ENCODE peak calls at places on chromosome 10, in ten cellular contexts. One of them, this sample, is unnamed.

GRCh38 chr10:1009071-1009494 is 16.6 kb downstream of the IDI2 start:
- DNase-seq in stimulated activated CD8-positive, alpha-beta memory T cell treated with anti-CD3 and anti-CD28 coated beads, Interleukin-15, amount 100 ng/mL, for 1 hour: no peak
- DNase-seq in GM23248: no peak
- DNase-seq in esophagus squamous epithelium: no peak
- DNase-seq in sciatic nerve: no peak
- DNase-seq in anterior cingulate cortex: no peak
- DNase-seq in activated CD4-positive, alpha-beta T cell treated with anti-CD3 and anti-CD28 coated beads, Interleukin-2, amount 50 U/mL, for 24 hours: no peak
- DNase-seq in tibial nerve: no peak
- DNase-seq in HS-27A: no peak
- DNase-seq in COR-L47: no peak
- DNase-seq in this sample: no peak

GRCh38 chr10:93462881-93463280 is 19.3 kb downstream of the MYOF start:
- DNase-seq in stimulated activated CD8-positive, alpha-beta memory T cell treated with anti-CD3 and anti-CD28 coated beads, Interleukin-15, amount 100 ng/mL, for 1 hour: no peak
- DNase-seq in GM23248: peak; percentile 69
- DNase-seq in esophagus squamous epithelium: no peak
- DNase-seq in sciatic nerve: no peak
- DNase-seq in anterior cingulate cortex: no peak
- DNase-seq in activated CD4-positive, alpha-beta T cell treated with anti-CD3 and anti-CD28 coated beads, Interleukin-2, amount 50 U/mL, for 24 hours: no peak
- DNase-seq in tibial nerve: no peak
- DNase-seq in HS-27A: no peak
- DNase-seq in COR-L47: no peak
- DNase-seq in this sample: no peak

GRCh38 chr10:114607358-114607998 is 50.6 kb downstream of the ABLIM1 start:
- DNase-seq in stimulated activated CD8-positive, alpha-beta memory T cell treated with anti-CD3 and anti-CD28 coated beads, Interleukin-15, amount 100 ng/mL, for 1 hour: no peak
- DNase-seq in GM23248: peak; percentile 56
- DNase-seq in esophagus squamous epithelium: no peak
- DNase-seq in sciatic nerve: no peak
- DNase-seq in anterior cingulate cortex: no peak
- DNase-seq in activated CD4-positive, alpha-beta T cell treated with anti-CD3 and anti-CD28 coated beads, Interleukin-2, amount 50 U/mL, for 24 hours: no peak
- DNase-seq in tibial nerve: no peak
- DNase-seq in HS-27A: no peak
- DNase-seq in COR-L47: no peak
- DNase-seq in this sample: no peak

GRCh38 chr10:110651044-110651958 is 7.2 kb downstream of the RBM20 start:
- DNase-seq in stimulated activated CD8-positive, alpha-beta memory T cell treated with anti-CD3 and anti-CD28 coated beads, Interleukin-15, amount 100 ng/mL, for 1 hour: no peak
- DNase-seq in GM23248: peak; percentile 84
- DNase-seq in esophagus squamous epithelium: no peak
- DNase-seq in sciatic nerve: no peak
- DNase-seq in anterior cingulate cortex: no peak
- DNase-seq in activated CD4-positive, alpha-beta T cell treated with anti-CD3 and anti-CD28 coated beads, Interleukin-2, amount 50 U/mL, for 24 hours: no peak
- DNase-seq in tibial nerve: no peak
- DNase-seq in HS-27A: no peak
- DNase-seq in COR-L47: no peak
- DNase-seq in this sample: no peak

GRCh38 chr10:48697821-48698764 is 13.4 kb downstream of the WDFY4 start:
- DNase-seq in stimulated activated CD8-positive, alpha-beta memory T cell treated with anti-CD3 and anti-CD28 coated beads, Interleukin-15, amount 100 ng/mL, for 1 hour: no peak
- DNase-seq in GM23248: no peak
- DNase-seq in esophagus squamous epithelium: no peak
- DNase-seq in sciatic nerve: no peak
- DNase-seq in anterior cingulate cortex: peak; percentile 20
- DNase-seq in activated CD4-positive, alpha-beta T cell treated with anti-CD3 and anti-CD28 coated beads, Interleukin-2, amount 50 U/mL, for 24 hours: no peak
- DNase-seq in tibial nerve: no peak
- DNase-seq in HS-27A: no peak
- DNase-seq in COR-L47: no peak
- DNase-seq in this sample: no peak

GRCh38 chr10:102863660-102864059 is 5.6 kb upstream of the AS3MT start:
- DNase-seq in stimulated activated CD8-positive, alpha-beta memory T cell treated with anti-CD3 and anti-CD28 coated beads, Interleukin-15, amount 100 ng/mL, for 1 hour: no peak
- DNase-seq in GM23248: no peak
- DNase-seq in esophagus squamous epithelium: no peak
- DNase-seq in sciatic nerve: no peak
- DNase-seq in anterior cingulate cortex: no peak
- DNase-seq in activated CD4-positive, alpha-beta T cell treated with anti-CD3 and anti-CD28 coated beads, Interleukin-2, amount 50 U/mL, for 24 hours: no peak
- DNase-seq in tibial nerve: no peak
- DNase-seq in HS-27A: no peak
- DNase-seq in COR-L47: no peak
- DNase-seq in this sample: no peak

GRCh38 chr10:80136134-80136571 is 3.6 kb downstream of the PLAC9 start:
- DNase-seq in stimulated activated CD8-positive, alpha-beta memory T cell treated with anti-CD3 and anti-CD28 coated beads, Interleukin-15, amount 100 ng/mL, for 1 hour: no peak
- DNase-seq in GM23248: peak; percentile 97
- DNase-seq in esophagus squamous epithelium: no peak
- DNase-seq in sciatic nerve: peak; percentile 94
- DNase-seq in anterior cingulate cortex: no peak
- DNase-seq in activated CD4-positive, alpha-beta T cell treated with anti-CD3 and anti-CD28 coated beads, Interleukin-2, amount 50 U/mL, for 24 hours: no peak
- DNase-seq in tibial nerve: peak; percentile 95
- DNase-seq in HS-27A: peak; percentile 42
- DNase-seq in COR-L47: no peak
- DNase-seq in this sample: peak; percentile 31

GRCh38 chr10:102814456-102814871 is 22.7 kb downstream of the CYP17A1 start:
- DNase-seq in stimulated activated CD8-positive, alpha-beta memory T cell treated with anti-CD3 and anti-CD28 coated beads, Interleukin-15, amount 100 ng/mL, for 1 hour: no peak
- DNase-seq in GM23248: no peak
- DNase-seq in esophagus squamous epithelium: no peak
- DNase-seq in sciatic nerve: peak; percentile 78
- DNase-seq in anterior cingulate cortex: no peak
- DNase-seq in activated CD4-positive, alpha-beta T cell treated with anti-CD3 and anti-CD28 coated beads, Interleukin-2, amount 50 U/mL, for 24 hours: no peak
- DNase-seq in tibial nerve: peak; percentile 45
- DNase-seq in HS-27A: no peak
- DNase-seq in COR-L47: no peak
- DNase-seq in this sample: no peak

GRCh38 chr10:100996678-100997363 is 2.8 kb upstream of the LZTS2 start:
- DNase-seq in stimulated activated CD8-positive, alpha-beta memory T cell treated with anti-CD3 and anti-CD28 coated beads, Interleukin-15, amount 100 ng/mL, for 1 hour: no peak
- DNase-seq in GM23248: peak; percentile 53
- DNase-seq in esophagus squamous epithelium: no peak
- DNase-seq in sciatic nerve: no peak
- DNase-seq in anterior cingulate cortex: no peak
- DNase-seq in activated CD4-positive, alpha-beta T cell treated with anti-CD3 and anti-CD28 coated beads, Interleukin-2, amount 50 U/mL, for 24 hours: no peak
- DNase-seq in tibial nerve: no peak
- DNase-seq in HS-27A: no peak
- DNase-seq in COR-L47: no peak
- DNase-seq in this sample: peak; percentile 73

This sample was measured in WTC11.